ENCODE peak calls at places on chromosomes 3 and 15, in ten cellular contexts. F, T, G, J, W, P, X, R, O and C are unnamed samples.

GRCh38 chr15:46146002-46146401 is 511.2 kb downstream of the SQOR start:
- DNase-seq in R (no peak), P (no peak), T (no peak), G (no peak), O (no peak), W (no peak), F (no peak), J (no peak), X (no peak), C (no peak)

GRCh38 chr3:30518201-30518864 is 88.1 kb upstream of the TGFBR2 start:
- DNase-seq in R (no peak), G (peak), J (peak), P (no peak), W (no peak), F (no peak), X (no peak), T (peak), O (no peak), C (peak)

GRCh38 chr3:126888186-126888760 is 94.6 kb upstream of the PLXNA1 start:
- DNase-seq in O (no peak), F (no peak), J (no peak), P (no peak), T (no peak), G (no peak), R (no peak), W (no peak), X (no peak), C (no peak)

GRCh38 chr3:110849060-110849459 is 222.6 kb upstream of the NECTIN3 start:
- DNase-seq in R (no peak), T (no peak), F (no peak), G (no peak), P (no peak), X (no peak), O (no peak), W (no peak), J (no peak), C (no peak)

GRCh38 chr3:115397433-115397832 is 225.9 kb upstream of the GAP43 start:
- DNase-seq in P (no peak), W (no peak), F (no peak), J (no peak), R (no peak), T (peak), G (peak), O (no peak), X (no peak), C (peak)

GRCh38 chr3:28406241-28406640 is 57.6 kb upstream of the AZI2 start:
- DNase-seq in F (no peak), O (no peak), R (no peak), G (no peak), X (no peak), T (no peak), W (no peak), P (no peak), J (no peak), C (no peak)

GRCh38 chr3:73086071-73086494 is 24.6 kb downstream of the EBLN2 start:
- DNase-seq in W (peak), R (peak), O (peak), T (peak), F (no peak), P (peak), G (no peak), X (no peak), J (peak), C (peak)

GRCh38 chr15:86772369-86773059 is 692.8 kb downstream of the AGBL1 start:
- DNase-seq in G (peak), T (peak), F (no peak), P (no peak), R (no peak), X (no peak), W (no peak), O (no peak), J (no peak), C (no peak)

GRCh38 chr15:59611277-59612260 is at the start of gene GCNT3:
- DNase-seq in W (peak), P (no peak), O (no peak), J (peak), X (no peak), G (peak), R (no peak), F (no peak), T (peak), C (peak)

GRCh38 chr15:44798815-44799214 is 62.5 kb downstream of the TRIM69 start:
- DNase-seq in R (peak), J (no peak), O (no peak), P (no peak), X (no peak), G (no peak), T (peak), W (peak), F (no peak), C (peak)

GRCh38 chr15:34470892-34471291 is 33.3 kb upstream of the GOLGA8A start:
- DNase-seq in R (no peak), P (no peak), J (no peak), O (no peak), G (no peak), F (no peak), T (no peak), X (no peak), W (no peak), C (no peak)

GRCh38 chr15:80635953-80636352 is 59.2 kb upstream of the ABHD17C start:
- DNase-seq in J (no peak), G (no peak), X (no peak), W (no peak), F (no peak), T (no peak), P (no peak), O (no peak), R (no peak), C (no peak)

GRCh38 chr15:90664650-90665287 is 52.4 kb upstream of the BLM start:
- DNase-seq in X (no peak), T (peak), G (no peak), W (peak), P (no peak), F (no peak), R (peak), J (no peak), O (no peak), C (peak)

GRCh38 chr3:171528102-171528501 is 67.9 kb upstream of the TNIK start:
- DNase-seq in T (peak), F (no peak), O (no peak), J (no peak), R (no peak), X (no peak), G (no peak), P (no peak), W (no peak), C (peak)

GRCh38 chr3:123352134-123352554 is 96.7 kb downstream of the ADCY5 start:
- DNase-seq in G (no peak), X (no peak), F (no peak), P (no peak), T (no peak), R (no peak), O (no peak), W (no peak), J (peak), C (no peak)

GRCh38 chr15:43085921-43086320 is 19.9 kb downstream of the UBR1 start:
- DNase-seq in O (no peak), F (no peak), J (no peak), G (peak), W (no peak), P (no peak), T (peak), X (no peak), R (no peak), C (peak)

GRCh38 chr3:73625124-73625665 is 454 bp upstream of the PDZRN3 start:
- DNase-seq in X (no peak), P (no peak), O (no peak), W (no peak), F (no peak), R (no peak), J (peak), T (peak), G (peak), C (peak)

GRCh38 chr3:29338981-29339833 is 58.3 kb downstream of the RBMS3 start:
- DNase-seq in G (peak), F (no peak), P (no peak), T (peak), O (no peak), W (no peak), J (no peak), R (no peak), X (no peak), C (no peak)

GRCh38 chr15:81087121-81087520 is 46.9 kb upstream of the CFAP161 start:
- DNase-seq in T (peak), X (no peak), O (no peak), F (no peak), W (no peak), J (no peak), R (no peak), G (no peak), P (no peak), C (peak)

GRCh38 chr15:99930696-99931095 is 197.5 kb upstream of the LYSMD4 start:
- DNase-seq in J (no peak), R (no peak), F (no peak), X (no peak), P (no peak), O (no peak), T (no peak), G (no peak), W (no peak), C (no peak)

GRCh38 chr3:108100906-108101305 is 10.1 kb upstream of the CD47 start:
- DNase-seq in T (no peak), J (no peak), G (no peak), F (peak), X (no peak), R (peak), W (peak), O (no peak), P (no peak), C (no peak)

GRCh38 chr3:160225181-160226025 is at the start of gene C3orf80:
- DNase-seq in R (peak), J (peak), P (no peak), G (peak), W (peak), T (peak), F (no peak), X (no peak), O (no peak), C (peak)

GRCh38 chr3:159548675-159549335 is 439.8 kb upstream of the IL12A start:
- DNase-seq in R (no peak), W (no peak), P (no peak), X (no peak), J (no peak), F (no peak), G (peak), O (peak), T (peak), C (peak)

GRCh38 chr3:9349321-9350117 is 13.3 kb upstream of the THUMPD3 start:
- DNase-seq in O (no peak), G (peak), W (peak), R (peak), F (peak), J (no peak), X (peak), T (peak), P (no peak), C (peak)

GRCh38 chr15:58501006-58501405 is 69.2 kb downstream of the LIPC start:
- DNase-seq in R (no peak), P (no peak), T (no peak), O (no peak), X (no peak), W (no peak), J (no peak), F (no peak), G (no peak), C (no peak)

GRCh38 chr15:48330045-48330840 is 986 bp upstream of the DUT start:
- DNase-seq in R (no peak), J (no peak), O (no peak), P (no peak), X (no peak), W (no peak), T (peak), F (no peak), G (peak), C (peak)

GRCh38 chr3:8778475-8778874 is 9.1 kb upstream of the OXTR start:
- DNase-seq in G (no peak), T (no peak), O (no peak), P (no peak), X (no peak), F (no peak), R (no peak), J (no peak), W (no peak), C (no peak)

GRCh38 chr15:72389231-72389630 is 8.9 kb upstream of the TMEM202 start:
- DNase-seq in X (no peak), O (no peak), G (peak), P (no peak), J (peak), W (no peak), R (no peak), F (no peak), T (no peak), C (peak)

GRCh38 chr3:15932348-15933300 is 134.8 kb upstream of the ANKRD28 start:
- DNase-seq in O (no peak), F (no peak), P (peak), T (no peak), G (no peak), J (no peak), X (no peak), W (no peak), R (no peak), C (no peak)

GRCh38 chr3:106276755-106277612 is 408.2 kb upstream of the CBLB start:
- DNase-seq in P (no peak), R (no peak), T (no peak), O (no peak), G (no peak), F (no peak), X (no peak), W (no peak), J (no peak), C (no peak)
- TF ChIP-seq CTCF in P (no peak), R (no peak), T (no peak), O (no peak), G (no peak), F (no peak), X (no peak), W (no peak), J (no peak), C (no peak)

GRCh38 chr3:128845695-128846491 is 33.5 kb upstream of the ACAD9 start:
- DNase-seq in T (peak), R (peak), W (peak), X (no peak), O (no peak), F (peak), G (peak), P (peak), J (peak), C (peak)

GRCh38 chr3:128844502-128844901 is 34.9 kb upstream of the ACAD9 start:
- DNase-seq in G (no peak), J (no peak), W (no peak), T (no peak), F (no peak), O (no peak), R (no peak), P (no peak), X (no peak), C (no peak)

GRCh38 chr3:128845119-128845518 is 34.3 kb upstream of the ACAD9 start:
- DNase-seq in J (no peak), G (no peak), R (no peak), T (no peak), X (no peak), P (no peak), O (no peak), F (no peak), W (peak), C (no peak)

GRCh38 chr3:128847631-128848370 is 31.6 kb upstream of the ACAD9 start:
- DNase-seq in X (no peak), P (no peak), O (no peak), T (no peak), G (no peak), R (no peak), J (no peak), F (no peak), W (peak), C (no peak)

GRCh38 chr3:128846501-128846900 is 32.9 kb upstream of the ACAD9 start:
- DNase-seq in P (no peak), G (no peak), W (peak), F (no peak), R (no peak), J (no peak), T (no peak), X (no peak), O (no peak), C (no peak)
- H3K4me3 ChIP-seq in P (no peak), G (no peak), W (peak), F (no peak), R (no peak), J (no peak), T (no peak), X (no peak), O (no peak), C (no peak)

DNA sequence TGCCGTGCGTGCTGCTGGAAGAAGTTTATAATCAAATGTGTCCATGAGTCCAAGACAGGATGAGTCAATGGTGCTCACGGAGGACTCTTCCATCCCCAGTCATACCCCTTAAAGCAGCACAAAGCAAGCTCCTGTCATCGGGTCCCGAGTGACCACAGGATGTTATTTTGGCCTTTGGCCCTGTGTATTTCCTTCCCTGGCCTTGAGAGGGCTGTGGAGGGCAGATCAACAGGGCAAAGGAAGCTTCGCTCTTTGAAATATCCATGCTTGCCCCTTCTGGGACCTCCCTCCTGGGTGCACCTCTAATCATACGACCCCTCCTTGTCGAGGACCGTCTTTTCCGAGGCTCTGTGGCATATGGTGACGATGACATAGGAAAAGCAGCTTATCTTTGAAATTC is 93.4 kb downstream of the SLCO3A1 start:
- DNase-seq in J (no peak), F (no peak), O (no peak), P (no peak), T (no peak), R (no peak), X (no peak), W (peak), G (no peak), C (no peak)
- TF ChIP-seq CTCF in J (no peak), F (no peak), O (no peak), P (no peak), T (no peak), R (no peak), X (no peak), W (no peak), G (no peak), C (peak)

DNA sequence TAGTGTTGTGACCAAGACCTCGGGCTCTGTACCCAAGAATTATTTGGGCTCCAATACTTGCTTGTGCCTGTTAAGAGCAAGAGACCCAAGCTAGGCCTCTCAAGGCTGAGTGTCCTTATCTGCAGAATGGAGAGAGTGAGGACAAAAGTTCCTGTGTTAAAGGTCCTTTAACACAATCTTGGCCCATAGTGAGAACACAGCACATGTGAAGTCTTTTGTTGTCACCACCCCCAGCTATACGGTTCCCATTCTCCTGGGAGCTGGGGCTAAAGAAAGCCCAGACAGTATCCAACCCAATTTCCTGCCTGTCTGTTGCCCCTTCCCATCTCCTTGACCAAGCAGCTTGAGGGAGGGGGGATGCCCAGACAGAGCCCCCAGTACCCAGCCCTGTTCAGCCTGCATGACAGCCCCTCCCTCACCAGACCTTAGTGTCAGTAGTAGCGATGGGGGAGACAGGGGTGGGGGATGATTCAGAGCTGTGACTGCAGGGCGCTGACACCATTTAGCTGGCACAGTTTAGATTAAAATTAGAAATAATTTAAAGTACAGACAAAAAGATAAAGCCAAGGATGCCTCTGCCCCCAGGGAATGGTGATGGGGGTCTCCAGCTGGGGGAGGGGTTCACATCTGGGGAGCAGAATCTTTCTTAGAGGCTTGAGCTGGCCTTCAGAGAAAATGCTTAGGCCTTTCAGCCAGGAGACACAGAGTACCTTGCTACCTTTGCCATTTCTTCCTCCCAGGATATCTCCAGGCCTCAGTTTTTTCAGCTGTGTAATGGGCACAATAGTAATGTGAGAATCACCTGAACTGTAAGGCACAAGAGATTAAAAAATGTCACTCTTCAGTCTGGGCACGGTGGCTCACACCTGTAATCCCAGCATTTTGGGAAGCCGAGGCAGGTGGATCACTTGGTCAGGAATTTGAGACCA is 2.7 kb downstream of the PRKCD start:
- DNase-seq in F (no peak), R (no peak), W (peak), T (no peak), O (no peak), G (no peak), J (no peak), P (no peak), X (no peak), C (no peak)
- H3K4me3 ChIP-seq in F (peak), R (peak), W (peak), T (no peak), O (no peak), G (no peak), J (no peak), P (peak), X (no peak), C (no peak)

GRCh38 chr3:158337007-158337608 is 227.2 kb downstream of the RSRC1 start:
- DNase-seq in W (no peak), T (no peak), G (no peak), J (no peak), X (no peak), O (no peak), R (no peak), P (no peak), F (no peak), C (no peak)

GRCh38 chr3:158339638-158340037 is 229.7 kb downstream of the RSRC1 start:
- DNase-seq in R (no peak), O (no peak), P (no peak), W (no peak), F (no peak), J (no peak), T (no peak), G (no peak), X (no peak), C (no peak)
- TF ChIP-seq CTCF in R (no peak), O (no peak), P (no peak), W (no peak), F (no peak), J (no peak), T (no peak), G (no peak), X (no peak), C (no peak)

GRCh38 chr3:197908957-197909701 is 40.9 kb upstream of the RPL35A start:
- DNase-seq in O (no peak), X (no peak), G (no peak), T (peak), J (no peak), P (no peak), F (no peak), W (no peak), R (no peak), C (no peak)

GRCh38 chr3:197907196-197907595 is 42.8 kb upstream of the RPL35A start:
- DNase-seq in W (no peak), T (no peak), R (no peak), G (no peak), O (no peak), X (no peak), F (no peak), P (no peak), J (no peak), C (no peak)

GRCh38 chr3:197901626-197902025 is 48.4 kb upstream of the RPL35A start:
- DNase-seq in O (no peak), R (no peak), X (no peak), F (no peak), J (no peak), T (no peak), W (no peak), P (no peak), G (no peak), C (no peak)

GRCh38 chr3:197906023-197906849 is 43.8 kb upstream of the RPL35A start:
- DNase-seq in J (peak), W (peak), F (peak), P (peak), G (peak), O (peak), X (peak), T (peak), R (peak), C (peak)

DNA sequence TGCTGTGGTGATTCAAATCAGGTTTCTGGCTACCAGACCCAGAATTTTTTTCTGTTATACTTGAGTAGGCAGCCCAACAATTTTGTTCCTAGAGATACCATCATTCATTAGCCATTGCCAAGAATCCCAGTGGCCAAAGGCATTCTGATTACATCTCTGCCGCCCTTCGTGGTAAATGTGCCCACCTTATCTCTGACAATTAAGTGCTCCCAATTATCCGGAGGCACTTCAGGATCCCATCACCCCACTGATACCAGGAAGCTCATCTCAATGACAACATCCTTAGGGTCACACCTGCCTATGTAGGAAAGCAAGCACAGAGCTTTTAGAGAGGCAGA is 43.2 kb upstream of the RPL35A start:
- DNase-seq in F (no peak), R (no peak), J (no peak), W (no peak), O (no peak), T (no peak), G (no peak), P (no peak), X (no peak), C (no peak)
- H3K4me3 ChIP-seq in F (no peak), R (no peak), J (no peak), W (no peak), O (no peak), T (no peak), G (no peak), P (no peak), X (no peak), C (no peak)

GRCh38 chr3:113552851-113553250 is 20.5 kb downstream of the SIDT1 start:
- DNase-seq in P (no peak), F (no peak), J (no peak), R (peak), W (peak), T (no peak), O (no peak), X (no peak), G (no peak), C (no peak)
- TF ChIP-seq CTCF in P (no peak), F (peak), J (no peak), R (peak), W (no peak), T (no peak), O (no peak), X (peak), G (no peak), C (no peak)

GRCh38 chr15:20340931-20341661 is 200.5 kb downstream of the GOLGA6L6 start:
- DNase-seq in W (peak), R (peak), T (no peak), F (no peak), G (no peak), J (peak), X (no peak), O (no peak), P (peak), C (peak)
- H3K4me3 ChIP-seq in W (no peak), R (no peak), T (no peak), F (no peak), G (no peak), J (no peak), X (no peak), O (no peak), P (no peak), C (no peak)

GRCh38 chr3:175073209-175073905 is 214.2 kb downstream of the NAALADL2 start:
- DNase-seq in X (no peak), T (peak), R (no peak), F (no peak), O (peak), W (no peak), P (no peak), J (no peak), G (no peak), C (peak)
- TF ChIP-seq CTCF in X (no peak), T (no peak), R (no peak), F (no peak), O (no peak), W (no peak), P (no peak), J (no peak), G (no peak), C (no peak)